ENCODE peak calls at places on chromosomes 13 and 19, in nine cellular contexts. One of them, this sample, is unnamed.
A peak's percentile ranks its signal among the peaks of the same experiment; 100 is the strongest.

GRCh38 chr19:389935-390289 is 19.0 kb downstream of the C2CD4C start:
- DNase-seq in breast epithelium: no peak
- DNase-seq in CD8-positive, alpha-beta T cell: no peak
- DNase-seq in heart left ventricle: no peak
- DNase-seq in right cardiac atrium: no peak
- DNase-seq in left lung: no peak
- DNase-seq in body of pancreas: no peak
- DNase-seq in neural progenitor cell: no peak
- DNase-seq in HAP-1: no peak
- DNase-seq in this sample: no peak

GRCh38 chr19:53158119-53158656 is 665 bp downstream of the ZNF347 start:
- DNase-seq in breast epithelium: peak; percentile 18
- DNase-seq in neural progenitor cell: peak; percentile 67
- DNase-seq in CD8-positive, alpha-beta T cell: peak; percentile 27
- DNase-seq in heart left ventricle: peak; percentile 42
- DNase-seq in left lung: peak; percentile 84
- DNase-seq in HAP-1: no peak
- DNase-seq in right cardiac atrium: peak; percentile 45
- DNase-seq in body of pancreas: peak; percentile 40
- DNase-seq in this sample: peak; percentile 12

GRCh38 chr13:31638577-31638976 is 100.7 kb upstream of the RXFP2 start:
- DNase-seq in neural progenitor cell: no peak
- DNase-seq in body of pancreas: no peak
- DNase-seq in left lung: no peak
- DNase-seq in right cardiac atrium: no peak
- DNase-seq in HAP-1: no peak
- DNase-seq in heart left ventricle: peak; percentile 28
- DNase-seq in CD8-positive, alpha-beta T cell: no peak
- DNase-seq in breast epithelium: no peak
- DNase-seq in this sample: no peak

GRCh38 chr19:38290631-38291147 is 13.4 kb upstream of the C19orf33 start:
- DNase-seq in HAP-1: no peak
- DNase-seq in left lung: peak; percentile 77
- DNase-seq in neural progenitor cell: no peak
- DNase-seq in CD8-positive, alpha-beta T cell: no peak
- DNase-seq in body of pancreas: peak; percentile 94
- DNase-seq in breast epithelium: peak; percentile 93
- DNase-seq in heart left ventricle: no peak
- DNase-seq in right cardiac atrium: no peak
- DNase-seq in this sample: no peak

GRCh38 chr19:48123907-48124675 is 13.5 kb upstream of the PLA2G4C start:
- DNase-seq in HAP-1: peak; percentile 88
- DNase-seq in CD8-positive, alpha-beta T cell: no peak
- DNase-seq in breast epithelium: peak; percentile 40
- DNase-seq in body of pancreas: no peak
- DNase-seq in heart left ventricle: no peak
- DNase-seq in left lung: no peak
- DNase-seq in right cardiac atrium: no peak
- DNase-seq in neural progenitor cell: peak; percentile 78
- DNase-seq in this sample: peak; percentile 18

GRCh38 chr13:79810671-79811070 is 329.7 kb downstream of the NDFIP2 start:
- DNase-seq in breast epithelium: no peak
- DNase-seq in neural progenitor cell: peak; percentile 29
- DNase-seq in left lung: no peak
- DNase-seq in CD8-positive, alpha-beta T cell: no peak
- DNase-seq in heart left ventricle: no peak
- DNase-seq in HAP-1: peak; percentile 69
- DNase-seq in body of pancreas: no peak
- DNase-seq in right cardiac atrium: no peak
- DNase-seq in this sample: no peak

GRCh38 chr13:61414136-61414535 is 1.5 kb downstream of the PCDH20 start:
- DNase-seq in HAP-1: no peak
- DNase-seq in right cardiac atrium: no peak
- DNase-seq in heart left ventricle: no peak
- DNase-seq in CD8-positive, alpha-beta T cell: no peak
- DNase-seq in neural progenitor cell: peak; percentile 31
- DNase-seq in left lung: no peak
- DNase-seq in body of pancreas: no peak
- DNase-seq in breast epithelium: no peak
- DNase-seq in this sample: no peak

GRCh38 chr13:40444241-40444640 is 222.2 kb downstream of the FOXO1 start:
- DNase-seq in HAP-1: no peak
- DNase-seq in left lung: no peak
- DNase-seq in CD8-positive, alpha-beta T cell: no peak
- DNase-seq in body of pancreas: no peak
- DNase-seq in neural progenitor cell: no peak
- DNase-seq in right cardiac atrium: no peak
- DNase-seq in breast epithelium: no peak
- DNase-seq in heart left ventricle: no peak
- DNase-seq in this sample: no peak

GRCh38 chr19:45809643-45810159 is 5.4 kb downstream of the RSPH6A start:
- DNase-seq in right cardiac atrium: no peak
- DNase-seq in neural progenitor cell: no peak
- DNase-seq in body of pancreas: no peak
- DNase-seq in heart left ventricle: no peak
- DNase-seq in CD8-positive, alpha-beta T cell: no peak
- DNase-seq in HAP-1: no peak
- DNase-seq in breast epithelium: no peak
- DNase-seq in left lung: no peak
- DNase-seq in this sample: peak; percentile 36

GRCh38 chr13:112635323-112635722 is 47.4 kb upstream of the TUBGCP3 start:
- DNase-seq in HAP-1: no peak
- DNase-seq in right cardiac atrium: no peak
- DNase-seq in CD8-positive, alpha-beta T cell: no peak
- DNase-seq in breast epithelium: no peak
- DNase-seq in neural progenitor cell: no peak
- DNase-seq in heart left ventricle: no peak
- DNase-seq in body of pancreas: no peak
- DNase-seq in left lung: no peak
- DNase-seq in this sample: no peak

GRCh38 chr19:29239220-29239776 is 26.3 kb upstream of the UQCRFS1 start:
- DNase-seq in CD8-positive, alpha-beta T cell: no peak
- DNase-seq in body of pancreas: no peak
- DNase-seq in heart left ventricle: no peak
- DNase-seq in breast epithelium: no peak
- DNase-seq in HAP-1: no peak
- DNase-seq in right cardiac atrium: no peak
- DNase-seq in neural progenitor cell: no peak
- DNase-seq in left lung: no peak
- DNase-seq in this sample: no peak

GRCh38 chr19:1177322-1178114 is 3.5 kb upstream of the SBNO2 start:
- DNase-seq in breast epithelium: no peak
- DNase-seq in heart left ventricle: no peak
- DNase-seq in right cardiac atrium: peak; percentile 46
- DNase-seq in body of pancreas: no peak
- DNase-seq in left lung: peak; percentile 82
- DNase-seq in HAP-1: no peak
- DNase-seq in CD8-positive, alpha-beta T cell: no peak
- DNase-seq in neural progenitor cell: no peak
- DNase-seq in this sample: no peak

GRCh38 chr13:91817250-91817649 is 418.8 kb downstream of the GPC5 start:
- DNase-seq in right cardiac atrium: no peak
- DNase-seq in neural progenitor cell: no peak
- DNase-seq in HAP-1: peak; percentile 28
- DNase-seq in left lung: no peak
- DNase-seq in heart left ventricle: no peak
- DNase-seq in CD8-positive, alpha-beta T cell: no peak
- DNase-seq in breast epithelium: no peak
- DNase-seq in body of pancreas: no peak
- DNase-seq in this sample: no peak

DNA sequence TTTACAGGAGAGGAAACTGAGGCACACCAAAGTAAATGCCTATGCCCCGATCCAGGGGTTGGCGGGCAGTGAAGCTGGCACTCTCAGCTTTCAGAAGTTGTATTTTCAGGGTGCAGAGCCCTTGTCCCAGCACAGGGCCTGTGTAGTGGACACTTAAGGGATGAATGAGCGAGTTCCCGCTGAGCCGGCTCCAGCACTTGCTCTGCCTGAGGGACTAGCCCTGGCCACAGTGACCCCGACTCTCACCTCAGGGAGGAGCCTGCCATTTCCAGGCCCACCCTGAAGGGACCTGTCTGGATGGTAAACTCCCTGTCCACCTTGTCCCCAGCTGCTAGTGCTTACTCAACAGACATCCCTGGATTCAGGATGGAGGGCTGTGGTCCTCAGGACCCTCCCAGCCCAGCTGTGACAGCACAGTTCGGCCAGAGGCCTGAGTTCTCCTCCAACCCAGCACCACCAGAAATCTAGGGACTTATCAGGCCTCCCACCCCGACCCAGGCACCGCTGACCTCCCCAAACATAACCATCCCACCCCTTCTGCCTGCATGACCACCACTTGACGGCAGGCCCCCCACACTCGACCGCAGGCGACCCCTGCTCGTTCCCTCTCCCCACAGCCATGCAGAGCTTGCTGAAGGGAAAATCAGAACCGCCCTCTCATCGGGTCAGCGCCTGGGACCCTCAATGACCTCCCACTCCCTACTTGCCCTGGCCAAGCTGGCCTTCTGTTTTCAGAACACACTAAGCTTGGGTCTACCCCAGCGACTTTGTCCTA is 8.4 kb downstream of the PPP6R1 start:
- DNase-seq in left lung: peak; percentile 59
- DNase-seq in body of pancreas: no peak
- DNase-seq in neural progenitor cell: no peak
- DNase-seq in heart left ventricle: no peak
- DNase-seq in right cardiac atrium: no peak
- DNase-seq in CD8-positive, alpha-beta T cell: no peak
- DNase-seq in breast epithelium: no peak
- DNase-seq in HAP-1: no peak
- DNase-seq in this sample: no peak
- H3K4me1 ChIP-seq in left lung: peaks cover 3% of the 10 kb centered on the region
- H3K4me1 ChIP-seq in body of pancreas: peaks cover 14% of the 10 kb centered on the region
- H3K4me1 ChIP-seq in neural progenitor cell: no peaks in the 10 kb centered on the region
- H3K4me1 ChIP-seq in heart left ventricle: peaks cover 2% of the 10 kb centered on the region
- H3K4me1 ChIP-seq in right cardiac atrium: peaks cover 6% of the 10 kb centered on the region
- H3K4me1 ChIP-seq in CD8-positive, alpha-beta T cell: peaks cover 76% of the 10 kb centered on the region
- H3K4me1 ChIP-seq in breast epithelium: no peaks in the 10 kb centered on the region
- H3K4me1 ChIP-seq in HAP-1: peaks cover 3% of the 10 kb centered on the region
- H3K4me1 ChIP-seq in this sample: peaks cover 3% of the 10 kb centered on the region

DNA sequence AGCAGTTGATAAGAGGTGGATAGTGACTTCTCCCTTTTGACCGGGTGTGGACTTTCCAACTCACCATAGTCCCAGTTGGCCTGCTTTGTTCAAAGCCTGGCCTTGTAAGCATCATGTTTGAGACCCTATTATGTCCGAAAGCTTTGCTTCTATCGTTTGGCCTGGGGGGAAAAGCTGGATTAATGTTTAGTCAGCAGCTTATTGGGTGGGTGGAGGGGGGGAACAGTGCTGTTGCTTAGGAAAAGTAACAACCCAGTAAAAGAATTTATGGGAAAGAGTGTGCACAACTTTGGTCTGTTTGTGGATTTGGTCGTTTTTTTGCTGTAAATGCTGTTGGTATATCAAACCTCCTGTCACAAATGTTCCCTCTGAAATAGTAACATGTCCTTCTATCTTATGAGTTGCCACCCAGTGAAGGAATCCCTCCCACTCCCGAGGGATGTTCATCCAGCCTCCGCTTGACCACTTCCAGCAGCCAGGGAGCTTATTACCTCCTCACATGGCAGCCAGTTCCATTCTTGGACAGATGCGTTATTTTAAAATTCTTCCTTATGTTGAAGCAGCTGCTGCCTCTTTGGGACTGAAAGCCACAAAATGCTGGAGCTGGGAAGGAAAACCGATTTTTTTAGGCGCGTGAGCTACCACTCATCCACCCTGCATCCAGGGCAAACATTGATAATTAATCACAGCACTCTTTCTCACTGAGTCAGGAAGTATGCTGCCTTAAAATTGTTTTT is 10.5 kb downstream of the SAMD4B start:
- DNase-seq in HAP-1: peak; percentile 23
- DNase-seq in left lung: no peak
- DNase-seq in CD8-positive, alpha-beta T cell: no peak
- DNase-seq in neural progenitor cell: no peak
- DNase-seq in heart left ventricle: no peak
- DNase-seq in right cardiac atrium: no peak
- DNase-seq in breast epithelium: no peak
- DNase-seq in body of pancreas: no peak
- DNase-seq in this sample: no peak
- H3K4me3 ChIP-seq in HAP-1: no peak overlapping the region
- H3K4me3 ChIP-seq in left lung: no peak overlapping the region
- H3K4me3 ChIP-seq in CD8-positive, alpha-beta T cell: no peak overlapping the region
- H3K4me3 ChIP-seq in neural progenitor cell: no peak overlapping the region
- H3K4me3 ChIP-seq in heart left ventricle: no peak overlapping the region
- H3K4me3 ChIP-seq in right cardiac atrium: no peak overlapping the region
- H3K4me3 ChIP-seq in breast epithelium: no peak overlapping the region
- H3K4me3 ChIP-seq in body of pancreas: no peak overlapping the region
- H3K4me3 ChIP-seq in this sample: no peak overlapping the region

DNA sequence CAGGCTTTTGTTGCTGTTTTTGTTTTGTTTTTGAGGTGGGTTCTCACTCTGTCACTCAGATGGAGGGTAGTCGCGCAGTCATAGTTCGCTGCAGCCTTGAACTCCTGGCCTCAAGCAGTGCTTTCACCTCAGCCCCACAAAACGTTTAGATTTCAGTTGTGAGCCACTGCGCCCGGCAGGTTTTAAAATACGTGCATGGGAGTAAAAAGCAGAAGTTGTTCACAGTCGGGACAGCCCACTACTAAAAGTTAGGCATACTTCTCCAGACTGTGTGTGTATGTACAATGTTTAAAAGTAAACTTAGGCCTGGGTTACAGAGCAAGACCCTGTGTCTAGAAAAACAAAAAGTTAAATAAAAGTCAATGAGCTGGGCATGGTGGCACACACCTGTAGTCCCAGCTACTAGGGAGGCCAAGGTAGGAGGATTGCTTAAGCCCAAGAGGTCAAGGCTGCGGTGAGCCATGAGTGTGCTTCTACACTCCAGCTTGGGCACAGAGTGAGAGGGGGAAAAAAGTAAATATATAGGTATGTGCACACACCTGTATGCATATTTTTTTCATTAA is 6.1 kb downstream of the SAFB start:
- DNase-seq in body of pancreas: no peak
- DNase-seq in CD8-positive, alpha-beta T cell: no peak
- DNase-seq in HAP-1: no peak
- DNase-seq in heart left ventricle: no peak
- DNase-seq in breast epithelium: no peak
- DNase-seq in neural progenitor cell: no peak
- DNase-seq in left lung: no peak
- DNase-seq in right cardiac atrium: no peak
- DNase-seq in this sample: no peak
- H3K4me1 ChIP-seq in body of pancreas: peaks cover 69% of the 10 kb centered on the region
- H3K4me1 ChIP-seq in CD8-positive, alpha-beta T cell: peaks cover 79% of the 10 kb centered on the region
- H3K4me1 ChIP-seq in HAP-1: peaks cover 8% of the 10 kb centered on the region
- H3K4me1 ChIP-seq in heart left ventricle: peaks cover 11% of the 10 kb centered on the region
- H3K4me1 ChIP-seq in breast epithelium: no peaks in the 10 kb centered on the region
- H3K4me1 ChIP-seq in neural progenitor cell: peaks cover 25% of the 10 kb centered on the region
- H3K4me1 ChIP-seq in left lung: peaks cover 54% of the 10 kb centered on the region
- H3K4me1 ChIP-seq in right cardiac atrium: peaks cover 23% of the 10 kb centered on the region
- H3K4me1 ChIP-seq in this sample: peaks cover 5% of the 10 kb centered on the region

DNA sequence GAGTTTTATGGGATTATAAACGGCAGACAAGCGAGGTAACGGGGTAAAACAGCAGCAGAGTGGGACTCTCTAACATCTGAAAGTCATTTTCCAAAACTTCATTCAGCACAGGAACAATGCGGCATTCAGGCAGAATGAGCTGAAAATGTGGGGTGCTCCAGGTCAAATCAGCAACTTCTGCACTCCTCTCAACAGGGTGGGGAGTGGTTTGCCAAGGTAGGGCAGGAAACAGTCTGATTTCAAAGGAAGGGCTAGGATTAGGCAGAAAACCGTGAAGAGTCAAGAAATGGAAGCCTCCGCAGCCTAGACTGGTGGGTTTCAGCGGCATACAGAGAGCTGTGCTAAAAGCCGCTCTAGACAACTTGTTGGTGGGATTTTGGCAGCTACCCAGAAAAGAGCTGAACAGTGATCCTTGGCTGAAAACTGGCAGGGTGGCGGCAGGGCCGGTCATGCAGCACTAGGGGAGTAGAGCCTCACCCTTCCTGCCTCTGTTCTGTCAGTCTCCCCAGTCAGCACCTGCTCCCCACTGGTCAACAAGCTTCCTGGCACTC is 154.2 kb upstream of the KLF12 start:
- DNase-seq in body of pancreas: peak; percentile 30
- DNase-seq in CD8-positive, alpha-beta T cell: peak; percentile 28
- DNase-seq in neural progenitor cell: peak; percentile 13
- DNase-seq in heart left ventricle: peak; percentile 49
- DNase-seq in right cardiac atrium: peak; percentile 55
- DNase-seq in left lung: peak; percentile 28
- DNase-seq in HAP-1: no peak
- DNase-seq in breast epithelium: no peak
- DNase-seq in this sample: peak; percentile 42
- H3K4me3 ChIP-seq in body of pancreas: no peak overlapping the region
- H3K4me3 ChIP-seq in CD8-positive, alpha-beta T cell: peak overlapping the region; percentile 17
- H3K4me3 ChIP-seq in neural progenitor cell: peak overlapping the region; percentile 25
- H3K4me3 ChIP-seq in heart left ventricle: no peak overlapping the region
- H3K4me3 ChIP-seq in right cardiac atrium: peak overlapping the region; percentile 39
- H3K4me3 ChIP-seq in left lung: no peak overlapping the region
- H3K4me3 ChIP-seq in HAP-1: no peak overlapping the region
- H3K4me3 ChIP-seq in breast epithelium: peak overlapping the region; percentile 16
- H3K4me3 ChIP-seq in this sample: no peak overlapping the region

This sample was measured in small intestine.